ENCODE peak calls at places on chromosomes 4 and X, in seven cellular contexts. M is foreskin fibroblast, U is tibial nerve, T is astrocyte of the spinal cord, L is HFF-Myc, Q is aorta, O is colonic mucosa. G is an unnamed sample.

GRCh38 chr4:55503164-55503563 is 43.5 kb downstream of the CLOCK start:
- DNase-seq in M (peak), U (no peak), T (peak), L (peak), Q (no peak), O (no peak), G (peak)

GRCh38 chr4:6250235-6250983 is 19.2 kb upstream of the WFS1 start:
- DNase-seq in M (peak), U (no peak), T (peak), L (no peak), Q (no peak), O (no peak), G (peak)

GRCh38 chrX:10025742-10026493 is 58.8 kb downstream of the CLDN34 start:
- DNase-seq in M (no peak), U (no peak), T (no peak), L (no peak), Q (peak), O (no peak), G (no peak)

GRCh38 chr4:154516320-154516719 is 24.7 kb upstream of the DCHS2 start:
- DNase-seq in M (no peak), U (no peak), T (no peak), L (no peak), Q (no peak), O (no peak), G (no peak)

GRCh38 chrX:65866146-65866545 is 173.7 kb downstream of the VSIG4 start:
- DNase-seq in M (no peak), U (no peak), T (no peak), L (no peak), Q (no peak), O (no peak), G (no peak)

GRCh38 chrX:107736781-107737531 is 38.6 kb downstream of the TSC22D3 start:
- DNase-seq in M (no peak), U (no peak), T (peak), L (no peak), Q (peak), O (no peak), G (peak)

GRCh38 chr4:1621526-1621925 is 62.6 kb downstream of the FAM53A start:
- DNase-seq in M (no peak), U (no peak), T (no peak), L (no peak), Q (no peak), O (no peak), G (no peak)

GRCh38 chr4:122796801-122797404 is 29.7 kb upstream of the FGF2 start:
- DNase-seq in M (no peak), U (no peak), T (no peak), L (no peak), Q (no peak), O (no peak), G (no peak)

GRCh38 chrX:129724767-129725166 is 14.0 kb upstream of the XPNPEP2 start:
- DNase-seq in M (no peak), U (no peak), T (no peak), L (no peak), Q (no peak), O (no peak), G (no peak)

DNA sequence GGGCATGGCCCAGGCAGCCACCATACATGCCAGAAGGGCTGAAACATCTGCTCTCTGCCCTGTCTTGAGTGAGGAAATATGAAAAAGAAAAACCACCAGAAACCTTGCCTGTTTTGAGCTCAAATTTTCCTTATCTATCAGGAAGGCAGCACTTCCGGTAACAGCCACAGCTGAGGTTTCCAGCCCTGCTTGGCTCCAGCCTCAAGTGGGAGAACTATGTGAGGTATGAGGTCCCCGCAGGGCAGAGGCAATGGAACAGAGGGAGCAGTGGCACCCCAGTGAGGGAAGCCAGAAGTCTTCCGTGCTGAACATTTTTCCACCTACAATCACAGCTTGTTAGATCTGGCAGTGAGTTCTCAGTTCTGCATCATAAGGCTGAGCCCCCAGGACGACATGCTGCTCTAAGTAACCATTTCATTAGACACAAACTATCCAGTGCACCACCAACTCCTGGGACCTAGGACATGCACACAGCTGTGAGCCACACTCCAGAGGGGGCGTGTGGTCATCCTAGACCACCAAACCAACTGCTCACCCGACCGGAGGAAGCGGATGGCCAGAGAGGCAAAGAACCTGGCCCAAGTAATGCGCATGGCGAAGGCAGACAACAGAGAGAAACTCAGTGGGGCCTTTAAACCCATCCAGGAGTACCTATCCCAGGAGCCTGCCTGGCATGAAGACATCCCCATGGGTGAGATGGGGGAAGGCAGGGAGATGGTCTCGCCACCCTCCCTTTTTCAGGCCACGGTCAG is 22.6 kb downstream of the WDR1 start:
- DNase-seq in M (peak), U (no peak), T (peak), L (no peak), Q (no peak), O (no peak), G (no peak)
- H3K4me3 ChIP-seq in M (no peak), U (no peak), T (no peak), L (no peak), Q (no peak), O (no peak), G (no peak)

GRCh38 chr4:83284161-83285021 is at the start of gene COQ2:
- DNase-seq in M (peak), U (peak), T (peak), L (peak), Q (peak), O (peak), G (peak)

GRCh38 chr4:83281326-83281725 is 3.3 kb downstream of the COQ2 start:
- DNase-seq in M (no peak), U (no peak), T (no peak), L (no peak), Q (no peak), O (no peak), G (peak)

GRCh38 chr4:83276299-83277040 is 8.1 kb downstream of the COQ2 start:
- DNase-seq in M (no peak), U (no peak), T (no peak), L (no peak), Q (no peak), O (no peak), G (no peak)

GRCh38 chr4:83285022-83285387 is 407 bp upstream of the COQ2 start:
- DNase-seq in M (peak), U (no peak), T (peak), L (no peak), Q (no peak), O (peak), G (peak)

GRCh38 chr4:83282049-83282535 is 2.5 kb downstream of the COQ2 start:
- DNase-seq in M (peak), U (no peak), T (peak), L (no peak), Q (no peak), O (peak), G (peak)
- H3K4me3 ChIP-seq in M (no peak), U (no peak), T (no peak), L (peak), Q (no peak), O (no peak), G (peak)

GRCh38 chrX:75522565-75523411 is at the start of gene ZDHHC15:
- DNase-seq in M (no peak), U (peak), T (peak), L (no peak), Q (peak), O (peak), G (peak)
- H3K4me3 ChIP-seq in M (peak), U (peak), T (peak), L (no peak), Q (peak), O (peak), G (peak)

GRCh38 chr4:37453004-37453360 is 208.4 kb downstream of the NWD2 start:
- DNase-seq in M (peak), U (no peak), T (peak), L (peak), Q (no peak), O (peak), G (peak)
- H3K4me3 ChIP-seq in M (no peak), U (peak), T (no peak), L (no peak), Q (no peak), O (peak), G (peak)

GRCh38 chr4:106981431-106981830 is 54.7 kb downstream of the DKK2 start:
- DNase-seq in M (no peak), U (no peak), T (no peak), L (no peak), Q (no peak), O (no peak), G (no peak)

GRCh38 chr4:106982711-106983211 is 53.4 kb downstream of the DKK2 start:
- DNase-seq in M (no peak), U (no peak), T (no peak), L (no peak), Q (no peak), O (no peak), G (no peak)

GRCh38 chr4:106987314-106987713 is 48.8 kb downstream of the DKK2 start:
- DNase-seq in M (no peak), U (no peak), T (no peak), L (no peak), Q (no peak), O (no peak), G (no peak)

GRCh38 chr4:106985830-106986229 is 50.3 kb downstream of the DKK2 start:
- DNase-seq in M (peak), U (no peak), T (peak), L (no peak), Q (no peak), O (no peak), G (no peak)

GRCh38 chr4:106986486-106986885 is 49.6 kb downstream of the DKK2 start:
- DNase-seq in M (peak), U (no peak), T (peak), L (peak), Q (no peak), O (no peak), G (no peak)
- H3K4me3 ChIP-seq in M (peak), U (no peak), T (no peak), L (no peak), Q (no peak), O (no peak), G (no peak)

GRCh38 chr4:150078041-150078995 is at the start of gene DCLK2:
- DNase-seq in M (peak), U (peak), T (peak), L (no peak), Q (peak), O (peak), G (peak)
- H3K4me3 ChIP-seq in M (peak), U (peak), T (peak), L (peak), Q (peak), O (peak), G (peak)

DNA sequence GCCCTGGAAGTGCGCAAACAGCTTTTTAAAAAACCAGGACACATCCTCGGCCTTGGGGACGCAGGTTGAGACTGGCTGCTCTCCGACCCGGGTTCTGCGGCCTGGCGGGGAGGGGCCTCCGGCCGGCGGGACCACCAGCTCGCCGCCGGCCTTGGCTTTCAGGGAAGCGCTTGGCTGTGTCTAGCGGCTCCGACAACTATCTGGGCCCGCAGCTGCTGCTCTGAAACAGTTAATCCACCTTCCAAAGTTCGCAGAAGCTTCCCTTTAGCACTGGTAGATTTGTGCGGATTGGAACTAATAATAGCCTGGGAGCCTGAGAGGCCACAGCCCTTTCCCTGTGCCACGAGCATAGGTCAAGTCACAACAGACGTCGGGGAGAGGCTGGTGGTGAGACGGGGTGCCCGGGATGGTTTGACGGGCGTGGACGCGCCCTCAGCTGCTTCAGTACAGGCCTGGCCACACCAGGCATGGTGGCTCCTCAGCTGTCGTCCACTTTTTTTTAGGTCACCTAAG is 1.2 kb upstream of the SEL1L3 start:
- DNase-seq in M (no peak), U (no peak), T (no peak), L (no peak), Q (no peak), O (peak), G (no peak)
- H3K4me3 ChIP-seq in M (no peak), U (no peak), T (no peak), L (no peak), Q (no peak), O (peak), G (no peak)